ENCODE peak calls at places on chromosomes 5 and 9, in seven cellular contexts. One of them, this sample, is unnamed.

GRCh38 chr5:138180183-138180782 is 1.4 kb downstream of the KIF20A start:
- DNase-seq in IMR-90: peak
- DNase-seq in H1: no peak
- DNase-seq in neuronal stem cell: peak
- DNase-seq in H9: no peak
- DNase-seq in mesenchymal stem cell: peak
- DNase-seq in trophoblast cell: peak
- DNase-seq in this sample: peak

GRCh38 chr9:34612788-34613390 is 992 bp upstream of the RPP25L start:
- DNase-seq in trophoblast cell: peak
- DNase-seq in neuronal stem cell: no peak
- DNase-seq in IMR-90: peak
- DNase-seq in H9: peak
- DNase-seq in mesenchymal stem cell: peak
- DNase-seq in H1: peak
- DNase-seq in this sample: peak

GRCh38 chr5:138874241-138874640 is 894 bp downstream of the LRRTM2 start:
- DNase-seq in neuronal stem cell: no peak
- DNase-seq in trophoblast cell: peak
- DNase-seq in IMR-90: peak
- DNase-seq in mesenchymal stem cell: no peak
- DNase-seq in H9: no peak
- DNase-seq in H1: no peak
- DNase-seq in this sample: no peak

GRCh38 chr9:110048976-110049698 is 158.8 kb downstream of the C9orf152 start:
- DNase-seq in mesenchymal stem cell: peak
- DNase-seq in IMR-90: no peak
- DNase-seq in neuronal stem cell: no peak
- DNase-seq in trophoblast cell: peak
- DNase-seq in H9: peak
- DNase-seq in H1: peak
- DNase-seq in this sample: peak

GRCh38 chr9:85108806-85109205 is 439.3 kb downstream of the NTRK2 start:
- DNase-seq in trophoblast cell: no peak
- DNase-seq in H1: no peak
- DNase-seq in mesenchymal stem cell: no peak
- DNase-seq in IMR-90: no peak
- DNase-seq in neuronal stem cell: no peak
- DNase-seq in H9: no peak
- DNase-seq in this sample: no peak

GRCh38 chr5:33837301-33837700 is 54.5 kb downstream of the ADAMTS12 start:
- DNase-seq in H1: no peak
- DNase-seq in trophoblast cell: no peak
- DNase-seq in neuronal stem cell: no peak
- DNase-seq in mesenchymal stem cell: no peak
- DNase-seq in IMR-90: no peak
- DNase-seq in H9: no peak
- DNase-seq in this sample: no peak

GRCh38 chr9:114718801-114719221 is 36.8 kb upstream of the TEX48 start:
- DNase-seq in H9: peak
- DNase-seq in mesenchymal stem cell: no peak
- DNase-seq in H1: no peak
- DNase-seq in trophoblast cell: no peak
- DNase-seq in neuronal stem cell: no peak
- DNase-seq in IMR-90: no peak
- DNase-seq in this sample: no peak

GRCh38 chr5:181160144-181160754 is 12.9 kb downstream of the OR2V2 start:
- DNase-seq in mesenchymal stem cell: peak
- DNase-seq in H9: peak
- DNase-seq in IMR-90: peak
- DNase-seq in trophoblast cell: peak
- DNase-seq in H1: peak
- DNase-seq in neuronal stem cell: peak
- DNase-seq in this sample: peak

GRCh38 chr5:19261879-19262278 is 726.1 kb downstream of the CDH18 start:
- DNase-seq in neuronal stem cell: no peak
- DNase-seq in H9: no peak
- DNase-seq in trophoblast cell: no peak
- DNase-seq in mesenchymal stem cell: no peak
- DNase-seq in H1: no peak
- DNase-seq in IMR-90: no peak
- DNase-seq in this sample: peak

GRCh38 chr9:19181556-19181955 is 48.9 kb upstream of the DENND4C start:
- DNase-seq in H9: no peak
- DNase-seq in trophoblast cell: no peak
- DNase-seq in mesenchymal stem cell: no peak
- DNase-seq in H1: no peak
- DNase-seq in IMR-90: no peak
- DNase-seq in neuronal stem cell: no peak
- DNase-seq in this sample: no peak

GRCh38 chr9:88180084-88180765 is 42.0 kb upstream of the SPATA31C2 start:
- DNase-seq in H1: no peak
- DNase-seq in trophoblast cell: no peak
- DNase-seq in IMR-90: no peak
- DNase-seq in H9: no peak
- DNase-seq in mesenchymal stem cell: no peak
- DNase-seq in neuronal stem cell: no peak
- DNase-seq in this sample: no peak

GRCh38 chr5:53416144-53416730 is 64.2 kb upstream of the FST start:
- DNase-seq in mesenchymal stem cell: no peak
- DNase-seq in IMR-90: no peak
- DNase-seq in H1: no peak
- DNase-seq in trophoblast cell: no peak
- DNase-seq in H9: no peak
- DNase-seq in neuronal stem cell: no peak
- DNase-seq in this sample: no peak

GRCh38 chr5:134436523-134437339 is 25.1 kb upstream of the CDKN2AIPNL start:
- DNase-seq in H1: no peak
- DNase-seq in IMR-90: peak
- DNase-seq in H9: peak
- DNase-seq in mesenchymal stem cell: peak
- DNase-seq in neuronal stem cell: no peak
- DNase-seq in trophoblast cell: peak
- DNase-seq in this sample: peak

GRCh38 chr5:90874066-90874465 is 315.5 kb downstream of the ADGRV1 start:
- DNase-seq in trophoblast cell: no peak
- DNase-seq in H1: no peak
- DNase-seq in IMR-90: no peak
- DNase-seq in mesenchymal stem cell: no peak
- DNase-seq in neuronal stem cell: no peak
- DNase-seq in H9: no peak
- DNase-seq in this sample: no peak

GRCh38 chr5:67902497-67902830 is 313.1 kb upstream of the PIK3R1 start:
- DNase-seq in H1: no peak
- DNase-seq in IMR-90: no peak
- DNase-seq in trophoblast cell: no peak
- DNase-seq in H9: no peak
- DNase-seq in mesenchymal stem cell: no peak
- DNase-seq in neuronal stem cell: no peak
- DNase-seq in this sample: no peak

GRCh38 chr5:173420108-173420507 is 91.9 kb upstream of the STC2 start:
- DNase-seq in trophoblast cell: no peak
- DNase-seq in neuronal stem cell: no peak
- DNase-seq in H1: no peak
- DNase-seq in mesenchymal stem cell: no peak
- DNase-seq in IMR-90: no peak
- DNase-seq in H9: no peak
- DNase-seq in this sample: no peak

DNA sequence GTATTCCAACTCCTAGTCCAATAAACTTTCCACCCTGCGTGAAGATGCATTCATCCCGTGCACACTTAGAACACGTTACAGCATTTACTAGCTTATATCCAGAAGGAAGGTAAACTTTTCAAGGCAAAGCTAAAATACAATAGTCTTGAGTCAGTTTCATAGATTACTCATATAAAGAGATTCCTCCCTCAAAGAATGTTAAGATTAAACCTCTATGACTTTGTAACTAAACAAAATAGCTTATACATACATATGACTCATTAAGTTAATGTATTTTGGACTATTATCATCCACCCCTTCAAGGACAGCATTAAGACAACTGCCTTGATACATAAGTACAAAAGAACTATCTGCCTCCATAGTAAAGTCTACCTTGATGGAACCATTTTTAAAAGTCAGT is 36.1 kb downstream of the TLE1 start:
- DNase-seq in IMR-90: peak
- DNase-seq in H9: no peak
- DNase-seq in trophoblast cell: no peak
- DNase-seq in mesenchymal stem cell: no peak
- DNase-seq in neuronal stem cell: no peak
- DNase-seq in H1: no peak
- DNase-seq in this sample: no peak
- H2BK5ac ChIP-seq in IMR-90: peak
- H2BK5ac ChIP-seq in H9: no peak
- H2BK5ac ChIP-seq in trophoblast cell: no peak
- H2BK5ac ChIP-seq in mesenchymal stem cell: no peak
- H2BK5ac ChIP-seq in neuronal stem cell: no peak
- H2BK5ac ChIP-seq in H1: no peak
- H2BK5ac ChIP-seq in this sample: no peak

GRCh38 chr5:42985129-42986037 is 54.7 kb downstream of the ANXA2R start:
- DNase-seq in mesenchymal stem cell: peak
- DNase-seq in H1: no peak
- DNase-seq in trophoblast cell: peak
- DNase-seq in H9: no peak
- DNase-seq in IMR-90: peak
- DNase-seq in neuronal stem cell: no peak
- DNase-seq in this sample: no peak

GRCh38 chr5:42984307-42984706 is 55.8 kb downstream of the ANXA2R start:
- DNase-seq in H9: no peak
- DNase-seq in IMR-90: no peak
- DNase-seq in trophoblast cell: no peak
- DNase-seq in mesenchymal stem cell: no peak
- DNase-seq in neuronal stem cell: no peak
- DNase-seq in H1: no peak
- DNase-seq in this sample: no peak

GRCh38 chr5:42982107-42982622 is 58.0 kb downstream of the ANXA2R start:
- DNase-seq in H9: peak
- DNase-seq in H1: no peak
- DNase-seq in IMR-90: no peak
- DNase-seq in mesenchymal stem cell: peak
- DNase-seq in neuronal stem cell: no peak
- DNase-seq in trophoblast cell: no peak
- DNase-seq in this sample: peak
- H3K9ac ChIP-seq in H9: no peak
- H3K9ac ChIP-seq in H1: no peak
- H3K9ac ChIP-seq in IMR-90: no peak
- H3K9ac ChIP-seq in mesenchymal stem cell: peak
- H3K9ac ChIP-seq in neuronal stem cell: no peak
- H3K9ac ChIP-seq in trophoblast cell: no peak
- H3K9ac ChIP-seq in this sample: no peak

GRCh38 chr5:107646418-107646817 is 24.3 kb downstream of the EFNA5 start:
- DNase-seq in neuronal stem cell: no peak
- DNase-seq in trophoblast cell: no peak
- DNase-seq in H9: no peak
- DNase-seq in H1: no peak
- DNase-seq in IMR-90: no peak
- DNase-seq in mesenchymal stem cell: peak
- DNase-seq in this sample: no peak
- H2BK5ac ChIP-seq in neuronal stem cell: no peak
- H2BK5ac ChIP-seq in trophoblast cell: no peak
- H2BK5ac ChIP-seq in H9: no peak
- H2BK5ac ChIP-seq in H1: no peak
- H2BK5ac ChIP-seq in IMR-90: no peak
- H2BK5ac ChIP-seq in mesenchymal stem cell: no peak
- H2BK5ac ChIP-seq in this sample: no peak

GRCh38 chr5:81422671-81423070 is 28.7 kb upstream of the ACOT12 start:
- DNase-seq in mesenchymal stem cell: peak
- DNase-seq in trophoblast cell: peak
- DNase-seq in H1: no peak
- DNase-seq in H9: no peak
- DNase-seq in neuronal stem cell: no peak
- DNase-seq in IMR-90: peak
- DNase-seq in this sample: no peak
- H3K9ac ChIP-seq in mesenchymal stem cell: no peak
- H3K9ac ChIP-seq in trophoblast cell: no peak
- H3K9ac ChIP-seq in H1: no peak
- H3K9ac ChIP-seq in H9: no peak
- H3K9ac ChIP-seq in neuronal stem cell: no peak
- H3K9ac ChIP-seq in IMR-90: no peak
- H3K9ac ChIP-seq in this sample: no peak

GRCh38 chr9:135100241-135101067 is 13.0 kb downstream of the OLFM1 start:
- DNase-seq in H9: no peak
- DNase-seq in trophoblast cell: no peak
- DNase-seq in IMR-90: no peak
- DNase-seq in neuronal stem cell: no peak
- DNase-seq in mesenchymal stem cell: no peak
- DNase-seq in H1: no peak
- DNase-seq in this sample: no peak
- H2BK5ac ChIP-seq in H9: no peak
- H2BK5ac ChIP-seq in trophoblast cell: no peak
- H2BK5ac ChIP-seq in IMR-90: no peak
- H2BK5ac ChIP-seq in neuronal stem cell: no peak
- H2BK5ac ChIP-seq in mesenchymal stem cell: no peak
- H2BK5ac ChIP-seq in H1: no peak
- H2BK5ac ChIP-seq in this sample: no peak

GRCh38 chr5:1524481-1524798 is 680 bp upstream of the LPCAT1 start:
- DNase-seq in trophoblast cell: peak
- DNase-seq in IMR-90: no peak
- DNase-seq in H9: peak
- DNase-seq in mesenchymal stem cell: no peak
- DNase-seq in H1: peak
- DNase-seq in neuronal stem cell: no peak
- DNase-seq in this sample: no peak
- H3K9ac ChIP-seq in trophoblast cell: no peak
- H3K9ac ChIP-seq in IMR-90: peak
- H3K9ac ChIP-seq in H9: no peak
- H3K9ac ChIP-seq in mesenchymal stem cell: peak
- H3K9ac ChIP-seq in H1: no peak
- H3K9ac ChIP-seq in neuronal stem cell: peak
- H3K9ac ChIP-seq in this sample: peak

GRCh38 chr5:121263456-121263855 is 588.2 kb upstream of the FTMT start:
- DNase-seq in H9: no peak
- DNase-seq in trophoblast cell: no peak
- DNase-seq in H1: no peak
- DNase-seq in IMR-90: no peak
- DNase-seq in mesenchymal stem cell: no peak
- DNase-seq in neuronal stem cell: no peak
- DNase-seq in this sample: no peak

GRCh38 chr5:121251954-121252353 is 599.7 kb upstream of the FTMT start:
- DNase-seq in H1: no peak
- DNase-seq in neuronal stem cell: no peak
- DNase-seq in IMR-90: peak
- DNase-seq in H9: no peak
- DNase-seq in mesenchymal stem cell: peak
- DNase-seq in trophoblast cell: no peak
- DNase-seq in this sample: peak

GRCh38 chr5:121257621-121258020 is 594.1 kb upstream of the FTMT start:
- DNase-seq in IMR-90: no peak
- DNase-seq in H1: no peak
- DNase-seq in H9: no peak
- DNase-seq in trophoblast cell: no peak
- DNase-seq in mesenchymal stem cell: no peak
- DNase-seq in neuronal stem cell: no peak
- DNase-seq in this sample: no peak
- H2BK5ac ChIP-seq in IMR-90: no peak
- H2BK5ac ChIP-seq in H1: no peak
- H2BK5ac ChIP-seq in H9: no peak
- H2BK5ac ChIP-seq in trophoblast cell: no peak
- H2BK5ac ChIP-seq in mesenchymal stem cell: no peak
- H2BK5ac ChIP-seq in neuronal stem cell: no peak
- H2BK5ac ChIP-seq in this sample: no peak

This sample was measured in mesendoderm.